ENCODE peak calls at places on chromosomes 2 and 18, in four cellular contexts. C is GM04504; O is cardiac fibroblast; D is activated CD4-positive, alpha-beta T cell treated with anti-CD3 and anti-CD28 coated beads for 1 hour. I is an unnamed sample.

GRCh38 chr2:86296947-86297346 is 40.5 kb downstream of the REEP1 start:
- DNase-seq in O (no peak), C (no peak), D (no peak), I (no peak)

GRCh38 chr18:62258606-62259005 is 66.5 kb upstream of the TNFRSF11A start:
- DNase-seq in O (no peak), D (no peak), C (no peak), I (no peak)

GRCh38 chr2:61434314-61434713 is 36.6 kb downstream of the USP34 start:
- DNase-seq in D (no peak), C (no peak), O (peak), I (peak)

GRCh38 chr18:35524236-35524635 is 26.5 kb upstream of the INO80C start:
- DNase-seq in D (no peak), O (peak), C (no peak), I (peak)

GRCh38 chr2:127706215-127706990 is 5.1 kb downstream of the SFT2D3 start:
- DNase-seq in O (no peak), C (no peak), D (no peak), I (no peak)

GRCh38 chr2:9699139-9699823 is 68.5 kb upstream of the YWHAQ start:
- DNase-seq in D (no peak), C (peak), O (peak), I (no peak)

GRCh38 chr18:64201781-64202180 is 52.9 kb upstream of the LINC00305 start:
- DNase-seq in D (no peak), C (no peak), O (no peak), I (no peak)

GRCh38 chr2:95700554-95700953 is 108.8 kb downstream of the TRIM43 start:
- DNase-seq in D (no peak), O (no peak), C (no peak), I (peak)

GRCh38 chr18:45019469-45019868 is 338.8 kb downstream of the SETBP1 start:
- DNase-seq in D (no peak), C (no peak), O (no peak), I (no peak)

GRCh38 chr18:12309683-12310198 is 1.7 kb downstream of the TUBB6 start:
- DNase-seq in D (no peak), O (peak), C (no peak), I (no peak)

GRCh38 chr2:230915297-230915696 is 9.7 kb downstream of the GPR55 start:
- DNase-seq in D (no peak), O (no peak), C (no peak), I (no peak)

GRCh38 chr2:110816404-110817365 is 84.3 kb downstream of the ACOXL start:
- DNase-seq in C (no peak), O (no peak), D (no peak), I (no peak)

GRCh38 chr2:8402222-8402621 is 279.6 kb upstream of the ID2 start:
- DNase-seq in D (no peak), C (no peak), O (no peak), I (no peak)

GRCh38 chr2:207478572-207478971 is 51.2 kb upstream of the CREB1 start:
- DNase-seq in D (no peak), O (no peak), C (no peak), I (peak)

GRCh38 chr2:28643324-28643723 is 108.3 kb upstream of the PPP1CB start:
- DNase-seq in D (no peak), O (no peak), C (no peak), I (no peak)

GRCh38 chr2:14634223-14634884 is 1.8 kb downstream of the LRATD1 start:
- DNase-seq in O (peak), C (peak), D (no peak), I (no peak)

GRCh38 chr2:55097462-55098410 is 47.5 kb upstream of the RTN4 start:
- DNase-seq in C (no peak), O (peak), D (no peak), I (no peak)

GRCh38 chr2:234050455-234051135 is at the start of gene SPP2:
- DNase-seq in C (no peak), D (no peak), O (no peak), I (no peak)

GRCh38 chr2:176099159-176099736 is 347 bp upstream of the HOXD12 start:
- DNase-seq in O (no peak), D (no peak), C (no peak), I (no peak)

GRCh38 chr18:48902856-48903601 is 47.7 kb downstream of the SMAD7 start:
- DNase-seq in O (peak), D (no peak), C (no peak), I (no peak)

GRCh38 chr2:1972428-1972827 is 228.1 kb upstream of the PXDN start:
- DNase-seq in C (peak), D (no peak), O (peak), I (no peak)

GRCh38 chr2:127672341-127673303 is 2.7 kb downstream of the LIMS2 start:
- DNase-seq in D (no peak), C (no peak), O (no peak), I (no peak)

GRCh38 chr18:32847719-32848118 is 74.9 kb upstream of the KLHL14 start:
- DNase-seq in O (no peak), D (no peak), C (no peak), I (no peak)

GRCh38 chr2:128624425-128624795 is 305.7 kb upstream of the HS6ST1 start:
- DNase-seq in O (no peak), D (no peak), C (no peak), I (no peak)

GRCh38 chr2:99643824-99644787 is 154.3 kb upstream of the REV1 start:
- DNase-seq in C (no peak), O (peak), D (no peak), I (no peak)

GRCh38 chr2:64799592-64800252 is 146.0 kb upstream of the SERTAD2 start:
- DNase-seq in C (no peak), D (no peak), O (no peak), I (no peak)

GRCh38 chr18:12449040-12449814 is 41.5 kb downstream of the PRELID3A start:
- DNase-seq in D (no peak), C (no peak), O (no peak), I (no peak)

GRCh38 chr2:23293063-23293462 is 91.9 kb upstream of the KLHL29 start:
- DNase-seq in D (no peak), O (peak), C (no peak), I (no peak)

GRCh38 chr2:235661538-235661937 is 167.7 kb downstream of the AGAP1 start:
- DNase-seq in D (no peak), O (no peak), C (no peak), I (no peak)

GRCh38 chr2:145677371-145677770 is 1157.5 kb upstream of the ZEB2 start:
- DNase-seq in D (no peak), O (no peak), C (no peak), I (no peak)

GRCh38 chr2:233758168-233758567 is 1.9 kb upstream of the UGT1A1 start:
- DNase-seq in D (no peak), O (no peak), C (no peak), I (no peak)

GRCh38 chr18:62331581-62332436 is 6.7 kb downstream of the TNFRSF11A start:
- DNase-seq in D (no peak), O (peak), C (no peak), I (no peak)

GRCh38 chr18:24254071-24254470 is 115.2 kb downstream of the CABYR start:
- DNase-seq in C (no peak), D (no peak), O (no peak), I (no peak)

GRCh38 chr2:189016311-189016830 is 42.2 kb downstream of the COL3A1 start:
- DNase-seq in O (peak), C (no peak), D (no peak), I (no peak)